ENCODE peak calls at places on chromosomes 12 and 14, in four cellular contexts. J is NCI-H69; D is lower leg skin; R is activated CD4-positive, alpha-beta T cell treated with anti-CD3 and anti-CD28 coated beads, Interleukin-2, amount 10 ng/mL, durations not matched to agents 7 days and 5 days. Z is an unnamed sample.

GRCh38 chr12:122152754-122153153 is 21.3 kb downstream of the IL31 start:
- DNase-seq in J (no peak), D (no peak), R (no peak), Z (no peak)

GRCh38 chr12:53995311-53996187 is 4.4 kb upstream of the HOXC9 start:
- DNase-seq in J (peak), D (peak), R (no peak), Z (peak)

GRCh38 chr14:104117341-104118005 is 20.9 kb upstream of the KIF26A start:
- DNase-seq in J (no peak), D (peak), R (no peak), Z (no peak)

GRCh38 chr12:122051231-122051876 is 27.2 kb upstream of the MLXIP start:
- DNase-seq in J (no peak), D (no peak), R (no peak), Z (no peak)

GRCh38 chr12:78096909-78097597 is 266.4 kb downstream of the NAV3 start:
- DNase-seq in J (peak), D (no peak), R (no peak), Z (peak)

GRCh38 chr14:83548061-83548839 is 1981.7 kb upstream of the FLRT2 start:
- DNase-seq in J (no peak), D (no peak), R (no peak), Z (no peak)

GRCh38 chr12:32264995-32265394 is 134.4 kb upstream of the FGD4 start:
- DNase-seq in J (peak), D (no peak), R (no peak), Z (peak)

GRCh38 chr12:7994731-7995205 is 37.7 kb upstream of the FOXJ2 start:
- DNase-seq in J (no peak), D (no peak), R (no peak), Z (no peak)

GRCh38 chr12:122182887-122183587 is at the start of gene LRRC43:
- DNase-seq in J (peak), D (no peak), R (peak), Z (peak)

GRCh38 chr12:13275366-13275765 is 78.8 kb downstream of the EMP1 start:
- DNase-seq in J (peak), D (no peak), R (no peak), Z (peak)

GRCh38 chr12:49017764-49018281 is 753 bp downstream of the PRKAG1 start:
- DNase-seq in J (peak), D (peak), R (peak), Z (peak)

GRCh38 chr14:35632276-35633071 is 98.5 kb downstream of the INSM2 start:
- DNase-seq in J (peak), D (no peak), R (no peak), Z (peak)

GRCh38 chr14:104366931-104367810 is 212.4 kb upstream of the C14orf180 start:
- DNase-seq in J (no peak), D (no peak), R (no peak), Z (no peak)